ENCODE peak calls at places on chromosomes 16 and 17, in ten cellular contexts. Z is prostate gland, H is sigmoid colon, C is breast epithelium, W is HL-60, N is K562, Y is transverse colon, A is GM23338, S is GM12878, Q is H1. D is an unnamed sample.

GRCh38 chr16:67277294-67277998 is 1.9 kb upstream of the PLEKHG4 start:
- DNase-seq in Q (no peak), Z (no peak), S (no peak), Y (peak; percentile 26), C (peak; percentile 68), A (no peak), N (peak; percentile 36), H (peak; percentile 74), W (peak; percentile 64), D (no peak)

GRCh38 chr17:63193827-63194226 is 227.8 kb downstream of the TANC2 start:
- DNase-seq in W (no peak), Q (no peak), H (no peak), N (no peak), Z (no peak), C (no peak), S (no peak), A (no peak), Y (no peak), D (no peak)

GRCh38 chr16:53999841-54000240 is 286.7 kb downstream of the IRX3 start:
- DNase-seq in Z (no peak), W (no peak), Q (no peak), C (no peak), H (no peak), S (no peak), Y (no peak), A (no peak), N (no peak), D (no peak)

GRCh38 chr16:69113216-69113615 is 7.8 kb downstream of the HAS3 start:
- DNase-seq in Z (no peak), A (no peak), S (no peak), Y (no peak), N (no peak), C (no peak), W (no peak), Q (no peak), H (peak; percentile 27), D (no peak)

GRCh38 chr17:28989028-28989427 is 16.8 kb downstream of the SEZ6 start:
- DNase-seq in Q (no peak), N (no peak), S (no peak), A (no peak), Z (no peak), C (no peak), H (no peak), Y (no peak), W (no peak), D (no peak)

GRCh38 chr17:31067699-31068184 is 27.0 kb upstream of the NF1 start:
- DNase-seq in W (peak; percentile 26), A (no peak), Z (no peak), H (no peak), Q (no peak), S (no peak), Y (no peak), C (no peak), N (no peak), D (no peak)

GRCh38 chr16:85303354-85303883 is 191.1 kb upstream of the CIBAR2 start:
- DNase-seq in S (no peak), Q (peak; percentile 95), N (peak; percentile 92), C (peak; percentile 72), Y (peak; percentile 71), A (peak; percentile 75), W (peak; percentile 34), Z (peak; percentile 24), H (peak; percentile 81), D (no peak)

GRCh38 chr17:80109066-80109618 is 7.8 kb downstream of the GAA start:
- DNase-seq in A (no peak), H (no peak), C (no peak), W (no peak), S (no peak), Z (no peak), Q (no peak), Y (no peak), N (no peak), D (peak; percentile 20)

DNA sequence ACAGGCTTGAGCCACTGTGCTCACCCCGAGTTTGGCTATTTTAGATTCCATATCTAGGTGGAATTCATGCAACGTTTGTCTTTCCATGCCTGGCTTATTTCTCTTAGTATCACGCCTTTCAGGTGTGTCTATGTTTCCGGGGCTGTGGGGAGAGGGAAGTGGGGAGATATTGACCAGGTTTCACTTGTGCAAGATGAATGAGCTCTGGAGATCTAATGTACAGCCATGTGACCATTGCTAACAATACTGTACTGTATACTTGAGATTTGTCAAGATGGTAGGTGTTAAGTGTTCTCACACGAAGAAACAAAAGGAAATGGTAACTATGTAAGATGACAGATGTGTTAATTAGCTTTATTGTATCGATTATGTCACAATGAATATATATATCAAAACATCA is 199.6 kb downstream of the SHISA9 start:
- DNase-seq in Q (no peak), S (no peak), Y (no peak), A (no peak), W (no peak), H (no peak), N (no peak), C (no peak), Z (no peak), D (no peak)
- TF ChIP-seq POLR2AphosphoS5 in Q (no peak), S (no peak), Y (no peak), A (no peak), W (no peak), H (no peak), N (no peak), C (no peak), Z (no peak), D (no peak)

GRCh38 chr16:56608876-56609462 is 585 bp downstream of the MT2A start:
- DNase-seq in Q (no peak), W (no peak), C (no peak), A (no peak), Z (no peak), S (no peak), H (no peak), Y (no peak), N (no peak), D (no peak)

GRCh38 chr16:56610609-56611111 is 2.3 kb downstream of the MT2A start:
- DNase-seq in Y (no peak), Z (no peak), S (no peak), Q (no peak), C (no peak), A (no peak), N (no peak), W (no peak), H (no peak), D (no peak)

GRCh38 chr16:56610017-56610608 is 1.7 kb downstream of the MT2A start:
- DNase-seq in S (peak; percentile 55), N (no peak), Y (peak; percentile 52), Q (no peak), H (peak; percentile 83), W (no peak), A (no peak), C (no peak), Z (peak; percentile 49), D (no peak)

GRCh38 chr16:56608043-56608875 is at the start of gene MT2A:
- DNase-seq in W (peak; percentile 95), A (peak; percentile 93), N (peak; percentile 94), S (no peak), C (peak; percentile 94), Q (peak; percentile 74), Z (peak; percentile 95), H (peak; percentile 98), Y (peak; percentile 96), D (peak; percentile 96)

DNA sequence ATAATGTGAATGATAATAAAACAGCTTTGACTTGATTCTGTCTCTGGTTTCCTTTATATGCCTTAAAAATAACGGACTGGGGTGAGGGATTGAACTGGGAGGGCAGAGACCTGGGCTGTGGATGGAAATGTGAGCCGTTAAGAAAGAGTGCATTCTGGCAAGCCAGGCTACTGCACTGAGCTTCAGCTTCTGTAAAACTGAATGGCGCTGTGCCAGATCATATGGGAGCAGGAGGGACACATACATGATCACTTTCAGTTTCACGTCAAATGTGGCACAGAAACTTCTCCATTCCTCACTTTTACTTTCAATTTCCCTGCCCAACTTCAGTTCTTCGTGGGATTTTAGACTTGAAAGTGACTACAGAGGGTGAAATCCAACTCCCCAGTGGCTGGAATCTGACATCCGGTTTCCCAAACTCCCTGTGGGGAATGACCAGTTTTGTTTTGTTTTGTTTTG is 1.1 kb downstream of the MT2A start:
- DNase-seq in H (peak; percentile 89), Z (peak; percentile 72), A (no peak), S (peak; percentile 87), N (no peak), W (no peak), Q (no peak), C (no peak), Y (peak; percentile 86), D (no peak)
- H3K27ac ChIP-seq in H (peak overlapping the region; percentile 87), Z (peak overlapping the region; percentile 86), A (no peak overlapping the region), S (peak overlapping the region; percentile 50), N (peak overlapping the region; percentile 27), W (peak overlapping the region; percentile 69), Q (no peak overlapping the region), C (peak overlapping the region; percentile 96), Y (peak overlapping the region; percentile 87), D (peak overlapping the region; percentile 96)

GRCh38 chr17:81713004-81713555 is 996 bp downstream of the SLC25A10 start:
- DNase-seq in Q (no peak), N (no peak), Z (no peak), H (peak; percentile 66), Y (no peak), C (no peak), W (no peak), A (no peak), S (no peak), D (no peak)

GRCh38 chr17:81711814-81712467 is at the start of gene SLC25A10:
- DNase-seq in N (peak; percentile 89), Z (peak; percentile 49), H (peak; percentile 84), A (peak; percentile 84), Q (peak; percentile 85), Y (peak; percentile 92), S (no peak), W (peak; percentile 91), C (peak; percentile 72), D (no peak)

GRCh38 chr17:81712468-81713003 is 452 bp downstream of the SLC25A10 start:
- DNase-seq in H (peak; percentile 62), W (no peak), Z (peak; percentile 27), S (no peak), N (peak; percentile 72), A (no peak), C (no peak), Y (peak; percentile 46), Q (no peak), D (no peak)

GRCh38 chr17:81708739-81709185 is 3.3 kb upstream of the SLC25A10 start:
- DNase-seq in C (no peak), N (no peak), W (no peak), A (no peak), Q (no peak), H (no peak), Z (no peak), S (no peak), Y (no peak), D (no peak)

DNA sequence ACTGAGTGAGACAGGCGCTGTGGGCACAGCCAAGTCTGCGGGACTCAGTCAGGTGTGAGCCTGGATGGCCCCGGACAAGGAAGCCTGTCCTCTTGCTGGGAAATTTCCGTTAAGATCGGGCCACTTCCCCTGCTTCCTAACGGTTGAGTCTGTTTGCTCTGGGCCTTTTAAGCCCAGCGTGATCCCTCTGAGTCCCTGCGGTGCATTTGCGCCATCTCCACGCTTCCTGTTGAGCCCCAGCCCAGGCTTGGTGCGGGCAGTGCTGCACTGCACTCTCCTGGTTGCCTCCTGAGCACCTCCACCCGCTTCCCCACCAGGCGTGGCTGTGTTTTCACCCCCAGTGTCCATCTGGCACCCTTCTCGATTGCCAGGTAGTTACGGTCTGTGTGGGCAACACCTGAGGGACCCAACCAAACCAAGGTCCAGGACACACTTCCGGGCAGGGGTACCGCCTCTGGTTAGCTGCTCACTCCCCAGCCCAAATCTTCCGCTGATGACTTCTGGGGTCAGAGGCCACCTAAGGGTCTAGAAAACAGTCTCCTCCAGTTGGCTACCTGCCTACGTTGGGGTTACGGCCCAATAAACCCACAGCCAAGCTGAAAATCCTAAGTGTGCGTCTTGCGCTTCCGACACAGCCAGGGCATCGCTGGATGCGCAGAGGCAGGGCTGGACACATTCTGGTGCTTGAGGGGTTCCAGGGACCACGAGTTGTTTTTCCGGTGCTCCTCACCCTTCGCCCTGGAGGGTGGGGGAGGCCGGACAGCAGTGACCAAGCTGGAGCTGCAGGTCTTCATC is 1.4 kb upstream of the SLC25A10 start:
- DNase-seq in S (no peak), Z (no peak), H (no peak), W (peak; percentile 88), C (no peak), A (no peak), Y (peak; percentile 53), Q (peak; percentile 77), N (no peak), D (no peak)
- TF ChIP-seq POLR2AphosphoS5 in S (peak; percentile 32), Z (no peak), H (no peak), W (peak; percentile 94), C (no peak), A (peak; percentile 43), Y (no peak), Q (peak; percentile 20), N (no peak), D (no peak)

DNA sequence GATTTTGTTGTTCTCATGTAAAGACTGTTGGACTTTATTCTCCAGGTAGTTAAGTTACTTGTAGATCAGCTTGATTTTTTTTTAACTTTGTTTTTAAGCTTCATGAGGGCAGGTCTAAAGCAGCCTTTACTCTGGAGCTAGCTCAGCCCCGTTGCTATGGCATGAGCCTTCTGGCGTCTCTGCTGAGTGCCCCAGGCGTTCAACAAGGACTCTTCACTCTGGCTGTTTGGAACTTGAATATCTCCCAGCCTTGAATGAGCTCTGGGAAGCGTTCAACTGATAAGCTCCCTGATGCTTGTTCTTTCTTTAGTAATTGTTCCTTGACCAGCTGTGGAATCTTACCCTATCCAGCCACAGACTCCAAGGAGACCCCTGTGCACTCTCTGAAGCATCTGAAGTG is 82.3 kb downstream of the GNAO1 start:
- DNase-seq in C (no peak), Q (no peak), Z (no peak), N (no peak), A (no peak), H (peak; percentile 15), W (no peak), S (no peak), Y (no peak), D (no peak)
- H3K27ac ChIP-seq in C (no peak overlapping the region), Q (no peak overlapping the region), Z (no peak overlapping the region), N (no peak overlapping the region), A (no peak overlapping the region), H (peak overlapping the region; percentile 90), W (no peak overlapping the region), S (no peak overlapping the region), Y (no peak overlapping the region), D (no peak overlapping the region)

D was measured in suprapubic skin.